ENCODE peak calls at places on chromosomes 12 and 14, in five cellular contexts. O is ovary, X is uterus, S is adrenal gland, P is testis. J is an unnamed sample.

GRCh38 chr12:108634225-108634795 is 616 bp upstream of the SELPLG start:
- DNase-seq in O (no peak), X (no peak), S (no peak), P (no peak), J (no peak)

GRCh38 chr14:104131968-104132732 is 6.2 kb upstream of the KIF26A start:
- DNase-seq in O (peak; percentile 2), X (no peak), S (no peak), P (no peak), J (no peak)

GRCh38 chr12:25427328-25428249 is 125.5 kb downstream of the LMNTD1 start:
- DNase-seq in O (no peak), X (no peak), S (no peak), P (no peak), J (no peak)

GRCh38 chr12:6273931-6274687 is 36.4 kb upstream of the PLEKHG6 start:
- DNase-seq in O (no peak), X (peak; percentile 46), S (no peak), P (peak; percentile 56), J (no peak)

GRCh38 chr14:65948302-65948701 is 535.8 kb downstream of the FUT8 start:
- DNase-seq in O (no peak), X (no peak), S (no peak), P (no peak), J (no peak)

GRCh38 chr12:109609256-109609821 is 35.7 kb downstream of the MVK start:
- DNase-seq in O (no peak), X (no peak), S (no peak), P (no peak), J (no peak)

GRCh38 chr12:1350055-1350933 is 244.1 kb downstream of the FBXL14 start:
- DNase-seq in O (no peak), X (no peak), S (peak; percentile 15), P (no peak), J (no peak)

GRCh38 chr12:93943766-93944165 is 204.6 kb upstream of the PLXNC1 start:
- DNase-seq in O (no peak), X (no peak), S (peak; percentile 68), P (no peak), J (no peak)

GRCh38 chr14:100902792-100903191 is 730 bp downstream of the RTL1 start:
- DNase-seq in O (no peak), X (no peak), S (no peak), P (peak; percentile 10), J (peak; percentile 66)

GRCh38 chr14:89180546-89180945 is 236.5 kb downstream of the FOXN3 start:
- DNase-seq in O (no peak), X (no peak), S (no peak), P (no peak), J (peak; percentile 57)

GRCh38 chr14:21023817-21024667 is 819 bp downstream of the NDRG2 start:
- DNase-seq in O (no peak), X (no peak), S (no peak), P (no peak), J (no peak)

GRCh38 chr12:52052471-52053186 is 1.4 kb downstream of the NR4A1 start:
- DNase-seq in O (peak; percentile 63), X (no peak), S (peak; percentile 48), P (no peak), J (no peak)

GRCh38 chr12:96578526-96579125 is 89.2 kb downstream of the CFAP54 start:
- DNase-seq in O (no peak), X (no peak), S (no peak), P (no peak), J (no peak)

GRCh38 chr14:104138098-104138890 is at the start of gene KIF26A:
- DNase-seq in O (peak; percentile 28), X (no peak), S (peak; percentile 17), P (peak; percentile 41), J (no peak)

GRCh38 chr12:96026331-96026730 is 9.1 kb downstream of the LTA4H start:
- DNase-seq in O (no peak), X (no peak), S (no peak), P (no peak), J (no peak)

GRCh38 chr12:82955020-82955419 is 268.3 kb downstream of the TMTC2 start:
- DNase-seq in O (no peak), X (no peak), S (no peak), P (no peak), J (no peak)

GRCh38 chr14:85546390-85546789 is 16.4 kb downstream of the FLRT2 start:
- DNase-seq in O (no peak), X (no peak), S (no peak), P (no peak), J (no peak)

GRCh38 chr14:75545907-75546306 is 23.6 kb downstream of the BATF start:
- DNase-seq in O (no peak), X (no peak), S (no peak), P (no peak), J (no peak)

GRCh38 chr14:99763527-99764221 is 29.5 kb upstream of the EML1 start:
- DNase-seq in O (no peak), X (peak; percentile 9), S (no peak), P (no peak), J (no peak)
- H3K4me1 ChIP-seq in O (no peaks in the 10 kb centered on the region), X (peaks cover 3% of the 10 kb centered on the region), S (peaks cover 6% of the 10 kb centered on the region), P (no peaks in the 10 kb centered on the region), J (peaks cover 51% of the 10 kb centered on the region)

GRCh38 chr12:48003226-48004038 is 844 bp downstream of the COL2A1 start:
- DNase-seq in O (no peak), X (no peak), S (no peak), P (no peak), J (no peak)
- TF ChIP-seq CTCF in O (no peak), X (no peak), S (no peak), P (no peak), J (no peak)

GRCh38 chr14:79062226-79062625 is 892.1 kb downstream of the NRXN3 start:
- DNase-seq in O (no peak), X (no peak), S (no peak), P (no peak), J (no peak)

DNA sequence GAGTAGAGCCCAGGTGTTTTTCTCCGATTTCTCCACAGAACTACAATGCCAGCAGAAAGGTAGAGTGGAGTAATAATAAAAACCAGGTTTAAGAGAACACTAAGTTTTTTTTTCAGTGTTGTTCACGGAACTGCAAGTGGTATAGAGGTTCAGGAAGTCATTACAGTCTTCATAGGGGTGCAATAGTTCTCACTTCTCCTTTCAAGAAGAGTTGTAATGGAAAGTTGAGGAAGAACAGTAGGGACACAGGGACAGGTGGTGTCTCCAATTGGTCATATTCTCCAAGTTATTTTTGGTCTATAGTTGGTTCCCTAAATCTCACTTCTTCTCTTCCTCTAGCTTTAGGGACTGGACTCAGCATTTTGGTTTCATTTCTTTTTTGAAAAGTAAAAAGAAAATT is 894.0 kb downstream of the NRXN3 start:
- DNase-seq in O (no peak), X (no peak), S (no peak), P (no peak), J (no peak)
- TF ChIP-seq POLR2A in O (no peak), X (no peak), S (no peak), P (no peak), J (no peak)

GRCh38 chr12:60421741-60422140 is 825.9 kb downstream of the SLC16A7 start:
- DNase-seq in O (no peak), X (no peak), S (no peak), P (no peak), J (no peak)
- H3K4me1 ChIP-seq in O (no peaks in the 10 kb centered on the region), X (no peaks in the 10 kb centered on the region), S (no peaks in the 10 kb centered on the region), P (no peaks in the 10 kb centered on the region), J (no peaks in the 10 kb centered on the region)

DNA sequence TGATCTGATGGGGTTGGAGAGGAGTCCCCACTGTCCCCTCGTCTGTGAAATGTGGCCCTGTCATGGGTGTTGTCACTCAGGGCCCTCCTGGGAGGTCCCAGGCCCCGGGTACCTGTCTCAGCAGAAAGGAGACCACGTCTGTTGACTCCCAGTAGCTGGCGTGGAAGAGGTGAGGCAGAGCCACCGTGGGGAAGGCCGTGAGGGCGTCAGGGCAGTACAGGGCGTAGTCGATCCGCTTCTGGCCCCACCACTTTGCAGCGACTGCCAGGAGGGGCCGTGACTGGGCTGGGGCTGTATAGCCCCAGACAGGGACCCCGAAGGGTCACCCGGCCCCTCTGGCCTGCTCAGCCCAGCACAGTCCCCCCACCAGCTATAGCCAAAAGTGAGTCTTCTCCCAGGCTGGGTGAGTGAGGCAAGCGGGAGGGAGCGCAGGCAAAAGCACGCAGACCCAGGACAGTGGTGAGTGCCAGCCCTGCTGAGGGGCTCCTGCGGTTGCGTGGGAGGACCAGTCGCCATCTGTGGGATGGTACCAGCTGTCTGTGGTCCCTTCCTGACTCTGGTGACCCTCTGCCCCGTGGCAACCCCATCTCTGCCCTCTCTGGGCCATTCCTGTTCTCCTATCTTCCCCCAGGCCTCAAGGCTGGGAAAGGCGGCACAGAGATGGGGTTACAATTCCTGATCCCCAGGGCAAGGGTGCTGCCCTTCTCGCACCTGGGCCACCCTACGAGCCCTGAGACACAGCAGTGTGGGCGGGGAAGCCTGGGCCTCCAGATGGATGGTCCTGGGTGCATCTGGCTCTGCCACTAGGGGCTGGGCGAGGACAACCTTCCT is 8.3 kb downstream of the ARL6IP4 start:
- DNase-seq in O (no peak), X (no peak), S (no peak), P (no peak), J (no peak)
- TF ChIP-seq CTCF in O (no peak), X (no peak), S (no peak), P (no peak), J (no peak)

GRCh38 chr12:48795550-48796455 is 6.9 kb upstream of the ADCY6 start:
- DNase-seq in O (peak; percentile 71), X (peak; percentile 81), S (peak; percentile 78), P (peak; percentile 85), J (no peak)
- TF ChIP-seq POLR2A in O (no peak), X (no peak), S (no peak), P (no peak), J (no peak)

GRCh38 chr12:26880625-26881024 is 47.6 kb upstream of the ITPR2 start:
- DNase-seq in O (no peak), X (no peak), S (no peak), P (no peak), J (peak; percentile 39)
- H3K4me1 ChIP-seq in O (peaks cover 2% of the 10 kb centered on the region), X (no peaks in the 10 kb centered on the region), S (peaks cover 6% of the 10 kb centered on the region), P (peaks cover 6% of the 10 kb centered on the region), J (peaks cover 24% of the 10 kb centered on the region)

GRCh38 chr12:98744692-98745091 is 99.6 kb downstream of the APAF1 start:
- DNase-seq in O (peak; percentile 69), X (no peak), S (peak; percentile 49), P (no peak), J (peak; percentile 8)
- TF ChIP-seq CTCF in O (no peak), X (no peak), S (no peak), P (no peak), J (no peak)

J was measured in esophagus muscularis mucosa.